ENCODE peak calls at places on chromosomes 12 and 14, in ten cellular contexts. C is dorsolateral prefrontal cortex, E is AG04450, I is upper lobe of right lung, A is nephron progenitor cell, H is lower leg skin, Z is heart right ventricle, W is osteoblast, T is HCT116, K is GM06990. J is an unnamed sample.

GRCh38 chr14:75361751-75362433 is 65.9 kb upstream of the JDP2 start:
- DNase-seq in C (no peak), E (no peak), I (no peak), A (no peak), H (peak; percentile 92), Z (no peak), W (no peak), T (no peak), K (no peak), J (no peak)

GRCh38 chr12:79547044-79547734 is 143.6 kb downstream of the PAWR start:
- DNase-seq in C (no peak), E (no peak), I (no peak), A (peak; percentile 16), H (no peak), Z (no peak), W (peak; percentile 72), T (peak; percentile 78), K (no peak), J (no peak)

GRCh38 chr12:93237235-93237915 is 140.3 kb upstream of the NUDT4 start:
- DNase-seq in C (no peak), E (no peak), I (no peak), A (no peak), H (no peak), Z (no peak), W (no peak), T (no peak), K (no peak), J (no peak)

GRCh38 chr12:130715996-130716917 is at the start of gene RIMBP2:
- DNase-seq in C (peak; percentile 86), E (no peak), I (no peak), A (peak; percentile 77), H (peak; percentile 84), Z (no peak), W (peak; percentile 66), T (no peak), K (peak; percentile 19), J (peak; percentile 20)

GRCh38 chr12:80837342-80837978 is 100.3 kb downstream of the LIN7A start:
- DNase-seq in C (no peak), E (peak; percentile 38), I (no peak), A (peak; percentile 34), H (no peak), Z (peak; percentile 38), W (peak; percentile 60), T (peak; percentile 19), K (no peak), J (peak; percentile 18)

GRCh38 chr14:99575043-99576023 is 28.7 kb downstream of the CCDC85C start:
- DNase-seq in C (no peak), E (no peak), I (peak; percentile 91), A (no peak), H (peak; percentile 94), Z (peak; percentile 66), W (no peak), T (no peak), K (no peak), J (no peak)

GRCh38 chr12:93616584-93617101 is 44.2 kb downstream of the SOCS2 start:
- DNase-seq in C (no peak), E (no peak), I (no peak), A (no peak), H (no peak), Z (no peak), W (peak; percentile 77), T (no peak), K (no peak), J (no peak)

GRCh38 chr12:104292872-104293794 is 10.4 kb upstream of the EID3 start:
- DNase-seq in C (no peak), E (no peak), I (no peak), A (no peak), H (no peak), Z (no peak), W (no peak), T (no peak), K (no peak), J (no peak)

GRCh38 chr14:103545219-103545914 is 16.4 kb downstream of the TRMT61A start:
- DNase-seq in C (peak; percentile 43), E (no peak), I (no peak), A (no peak), H (no peak), Z (no peak), W (peak; percentile 68), T (no peak), K (no peak), J (no peak)

GRCh38 chr12:111221296-111222026 is 147.4 kb downstream of the PHETA1 start:
- DNase-seq in C (no peak), E (no peak), I (no peak), A (no peak), H (no peak), Z (no peak), W (no peak), T (no peak), K (no peak), J (no peak)

GRCh38 chr12:29044799-29045198 is 104.3 kb upstream of the FAR2 start:
- DNase-seq in C (no peak), E (no peak), I (no peak), A (no peak), H (no peak), Z (no peak), W (no peak), T (no peak), K (no peak), J (no peak)

GRCh38 chr12:25069221-25069620 is 120.3 kb upstream of the BCAT1 start:
- DNase-seq in C (no peak), E (no peak), I (no peak), A (no peak), H (no peak), Z (no peak), W (no peak), T (no peak), K (no peak), J (no peak)

GRCh38 chr14:95516554-95517209 is at the start of gene SYNE3:
- DNase-seq in C (no peak), E (no peak), I (peak; percentile 85), A (peak; percentile 69), H (peak; percentile 94), Z (peak; percentile 55), W (peak; percentile 95), T (no peak), K (peak; percentile 80), J (peak; percentile 6)

GRCh38 chr14:97164014-97164413 is 366.8 kb downstream of the VRK1 start:
- DNase-seq in C (no peak), E (no peak), I (no peak), A (no peak), H (no peak), Z (no peak), W (no peak), T (no peak), K (no peak), J (no peak)

GRCh38 chr14:95915326-95915725 is 38.7 kb downstream of the TUNAR start:
- DNase-seq in C (no peak), E (no peak), I (no peak), A (peak; percentile 47), H (no peak), Z (no peak), W (no peak), T (no peak), K (no peak), J (no peak)

DNA sequence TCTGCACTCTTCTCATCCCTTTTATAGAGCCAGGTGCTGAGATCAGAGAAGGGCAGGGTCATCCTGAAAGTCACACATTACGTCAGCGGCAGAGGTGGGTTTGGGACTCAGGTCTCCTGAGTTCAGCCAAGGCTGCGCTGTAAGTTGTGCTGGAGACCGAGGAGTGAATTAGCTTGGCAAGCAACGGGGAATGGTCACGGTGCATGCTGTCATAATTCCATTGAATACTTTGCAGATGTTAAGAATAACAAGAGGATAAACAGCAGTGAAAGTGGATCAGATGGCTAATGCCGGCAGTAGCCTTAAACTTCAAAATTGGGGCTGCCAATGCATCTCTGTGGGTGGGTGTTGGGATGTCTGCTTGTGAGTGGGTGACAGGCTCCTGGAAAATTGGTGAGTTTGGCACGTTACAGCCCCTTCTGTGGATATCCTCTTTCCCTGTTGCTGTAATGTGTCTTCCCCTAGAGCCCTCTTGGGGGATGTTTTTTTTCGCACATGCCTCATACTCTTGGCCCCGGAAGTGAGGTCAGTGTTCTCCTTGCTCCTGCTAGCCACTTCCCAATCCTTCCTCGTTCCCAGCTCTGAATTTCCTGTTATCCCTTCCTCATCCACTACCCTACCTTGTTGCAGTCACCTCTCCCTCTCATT is 287.1 kb upstream of the SRRM4 start:
- DNase-seq in C (no peak), E (no peak), I (no peak), A (no peak), H (peak; percentile 49), Z (peak; percentile 36), W (no peak), T (no peak), K (no peak), J (no peak)
- TF ChIP-seq CTCF in C (no peak), E (no peak), I (no peak), A (no peak), H (no peak), Z (no peak), W (no peak), T (no peak), K (no peak), J (no peak)

GRCh38 chr12:82383930-82384513 is 25.7 kb downstream of the METTL25 start:
- DNase-seq in C (no peak), E (no peak), I (no peak), A (no peak), H (no peak), Z (no peak), W (no peak), T (no peak), K (no peak), J (no peak)
- TF ChIP-seq CTCF in C (peak; percentile 54), E (peak; percentile 68), I (peak; percentile 19), A (no peak), H (no peak), Z (peak; percentile 9), W (peak; percentile 58), T (peak; percentile 53), K (peak; percentile 41), J (peak; percentile 66)

GRCh38 chr14:22375321-22375930 is 213.6 kb downstream of the DAD1 start:
- DNase-seq in C (no peak), E (peak; percentile 39), I (no peak), A (peak; percentile 12), H (no peak), Z (no peak), W (no peak), T (peak; percentile 53), K (no peak), J (peak; percentile 21)
- TF ChIP-seq CTCF in C (peak; percentile 80), E (peak; percentile 74), I (peak; percentile 60), A (peak; percentile 62), H (peak; percentile 13), Z (peak; percentile 25), W (peak; percentile 56), T (peak; percentile 63), K (peak; percentile 49), J (peak; percentile 82)

DNA sequence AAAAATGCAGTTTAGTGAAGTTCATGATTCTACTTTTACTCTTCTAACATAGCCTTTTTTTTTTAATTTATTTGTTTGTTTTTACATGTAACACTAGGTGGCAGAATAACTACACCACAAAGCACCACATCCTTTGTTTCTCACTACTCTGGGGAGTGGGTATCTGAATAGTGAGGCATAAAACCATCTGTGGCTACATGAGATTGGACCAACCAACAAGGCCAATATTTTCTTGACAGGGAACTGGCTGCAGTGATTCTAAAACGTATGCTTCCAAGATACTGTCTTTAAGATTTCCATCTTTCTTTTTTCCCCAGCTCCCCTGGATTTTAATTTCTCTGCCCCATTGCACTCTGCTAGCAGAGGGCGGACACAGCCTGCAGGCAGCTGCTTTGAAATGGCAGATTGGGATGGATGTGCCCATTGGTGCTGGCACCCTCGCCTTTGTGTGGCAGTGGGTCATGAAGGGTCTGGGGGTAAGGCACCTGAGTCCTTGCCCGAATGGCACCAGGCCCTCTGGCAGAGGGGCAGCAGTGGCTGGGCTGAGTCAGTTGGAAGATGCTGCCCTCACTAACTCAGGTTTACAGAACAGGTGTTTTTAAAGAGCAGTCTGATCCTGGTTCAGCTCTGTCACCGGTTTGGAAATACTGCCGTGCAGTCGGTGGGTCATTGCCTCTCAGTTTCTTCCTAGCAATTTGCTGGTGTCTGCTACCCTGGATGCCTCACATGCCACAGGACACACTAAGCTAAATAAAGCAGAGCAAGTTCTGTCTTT is 429.1 kb downstream of the RAD51B start:
- DNase-seq in C (no peak), E (no peak), I (peak; percentile 63), A (peak; percentile 16), H (peak; percentile 86), Z (peak; percentile 31), W (no peak), T (peak; percentile 28), K (peak; percentile 34), J (peak; percentile 17)
- TF ChIP-seq CTCF in C (peak; percentile 68), E (peak; percentile 60), I (peak; percentile 62), A (peak; percentile 62), H (no peak), Z (peak; percentile 63), W (peak; percentile 52), T (peak; percentile 42), K (peak; percentile 24), J (peak; percentile 82)

J was measured in neural crest cell.